ENCODE peak calls at places on chromosomes 7 and 10, in seven cellular contexts. H is thoracic aorta; Q is ascending aorta; G is lower lobe of right lung; B is brain microvascular endothelial cell; O is heart left ventricle; R is CD4-positive, CD25-positive, alpha-beta regulatory T cell. E is an unnamed sample.

GRCh38 chr10:113891476-113891875 is 37.0 kb downstream of the NHLRC2 start:
- DNase-seq in H (no peak), Q (no peak), G (no peak), B (no peak), O (peak; percentile 13), R (no peak), E (no peak)

GRCh38 chr10:105042906-105043552 is 401.9 kb downstream of the SORCS3 start:
- DNase-seq in H (no peak), Q (no peak), G (no peak), B (no peak), O (no peak), R (no peak), E (no peak)

GRCh38 chr10:77823811-77824542 is 102.6 kb downstream of the DLG5 start:
- DNase-seq in H (no peak), Q (no peak), G (peak; percentile 23), B (no peak), O (no peak), R (no peak), E (no peak)

GRCh38 chr10:84825330-84825729 is 496.9 kb downstream of the CCSER2 start:
- DNase-seq in H (no peak), Q (no peak), G (no peak), B (peak; percentile 84), O (peak; percentile 34), R (no peak), E (no peak)

GRCh38 chr7:123433665-123434064 is 100.7 kb downstream of the IQUB start:
- DNase-seq in H (no peak), Q (no peak), G (no peak), B (no peak), O (no peak), R (no peak), E (no peak)

GRCh38 chr7:111676811-111677210 is 114.5 kb upstream of the IMMP2L start:
- DNase-seq in H (no peak), Q (no peak), G (no peak), B (no peak), O (no peak), R (no peak), E (no peak)

GRCh38 chr7:23938937-23939552 is 229.0 kb downstream of the STK31 start:
- DNase-seq in H (no peak), Q (no peak), G (no peak), B (peak; percentile 27), O (no peak), R (no peak), E (no peak)

GRCh38 chr10:100362570-100363496 is 15.8 kb downstream of the SCD start:
- DNase-seq in H (no peak), Q (no peak), G (no peak), B (no peak), O (no peak), R (no peak), E (no peak)

GRCh38 chr10:131620904-131621303 is 279.9 kb upstream of the PPP2R2D start:
- DNase-seq in H (no peak), Q (no peak), G (no peak), B (no peak), O (no peak), R (no peak), E (no peak)

GRCh38 chr7:53596230-53596629 is 560.8 kb downstream of the POM121L12 start:
- DNase-seq in H (no peak), Q (no peak), G (no peak), B (no peak), O (no peak), R (no peak), E (no peak)

GRCh38 chr10:35613597-35614226 is 8.6 kb downstream of the GJD4 start:
- DNase-seq in H (no peak), Q (no peak), G (no peak), B (peak; percentile 28), O (no peak), R (no peak), E (no peak)

GRCh38 chr7:17593854-17594419 is 295.5 kb downstream of the AHR start:
- DNase-seq in H (no peak), Q (no peak), G (no peak), B (no peak), O (no peak), R (no peak), E (no peak)

GRCh38 chr10:13990392-13990805 is 340.3 kb downstream of the FRMD4A start:
- DNase-seq in H (no peak), Q (no peak), G (no peak), B (no peak), O (peak; percentile 66), R (no peak), E (no peak)

GRCh38 chr7:192035-192649 is at the start of gene FAM20C:
- DNase-seq in H (no peak), Q (peak; percentile 25), G (peak; percentile 91), B (peak; percentile 61), O (peak; percentile 88), R (peak; percentile 17), E (peak; percentile 9)

GRCh38 chr10:118760265-118760664 is 5.5 kb upstream of the CACUL1 start:
- DNase-seq in H (no peak), Q (no peak), G (no peak), B (no peak), O (no peak), R (no peak), E (no peak)

GRCh38 chr7:155466814-155467675 is 9.1 kb downstream of the EN2 start:
- DNase-seq in H (no peak), Q (no peak), G (no peak), B (no peak), O (no peak), R (no peak), E (no peak)

GRCh38 chr7:33716581-33717477 is 188.5 kb upstream of the BMPER start:
- DNase-seq in H (no peak), Q (no peak), G (no peak), B (peak; percentile 41), O (no peak), R (no peak), E (no peak)

GRCh38 chr10:123017421-123018165 is 8.8 kb downstream of the ACADSB start:
- DNase-seq in H (no peak), Q (no peak), G (no peak), B (no peak), O (no peak), R (no peak), E (no peak)

GRCh38 chr10:59857921-59858320 is 48.4 kb downstream of the CCDC6 start:
- DNase-seq in H (no peak), Q (no peak), G (no peak), B (no peak), O (no peak), R (no peak), E (no peak)

GRCh38 chr10:47397256-47397655 is 13.2 kb upstream of the ZNF488 start:
- DNase-seq in H (no peak), Q (no peak), G (no peak), B (no peak), O (no peak), R (no peak), E (no peak)

GRCh38 chr10:47400251-47400650 is 16.2 kb upstream of the ZNF488 start:
- DNase-seq in H (no peak), Q (no peak), G (no peak), B (no peak), O (no peak), R (no peak), E (no peak)

GRCh38 chr10:47401210-47401609 is 17.1 kb upstream of the ZNF488 start:
- DNase-seq in H (no peak), Q (no peak), G (no peak), B (no peak), O (no peak), R (no peak), E (no peak)

GRCh38 chr10:47400786-47401185 is 16.7 kb upstream of the ZNF488 start:
- DNase-seq in H (no peak), Q (no peak), G (no peak), B (no peak), O (no peak), R (no peak), E (no peak)

GRCh38 chr10:47396311-47396717 is 12.2 kb upstream of the ZNF488 start:
- DNase-seq in H (no peak), Q (no peak), G (no peak), B (no peak), O (no peak), R (no peak), E (no peak)
- H3K27ac ChIP-seq in H (no peak overlapping the region), Q (no peak overlapping the region), G (no peak overlapping the region), B (no peak overlapping the region), O (no peak overlapping the region), R (no peak overlapping the region), E (no peak overlapping the region)

GRCh38 chr7:20219446-20220292 is 2.5 kb upstream of the MACC1 start:
- DNase-seq in H (peak; percentile 16), Q (peak; percentile 60), G (peak; percentile 81), B (peak; percentile 98), O (peak; percentile 74), R (no peak), E (no peak)
- H3K27ac ChIP-seq in H (peak overlapping the region; percentile 58), Q (peak overlapping the region; percentile 53), G (peak overlapping the region; percentile 79), B (peak overlapping the region; percentile 94), O (peak overlapping the region; percentile 71), R (no peak overlapping the region), E (no peak overlapping the region)

GRCh38 chr7:129188372-129188891 is at the start of gene SMO:
- DNase-seq in H (no peak), Q (no peak), G (no peak), B (no peak), O (peak; percentile 49), R (no peak), E (no peak)
- H3K27ac ChIP-seq in H (no peak within 1 kb of the TSS), Q (no peak within 1 kb of the TSS), G (no peak within 1 kb of the TSS), B (no peak within 1 kb of the TSS), O (peak within 1 kb of the TSS; percentile 67), R (no peak within 1 kb of the TSS), E (no peak within 1 kb of the TSS)

GRCh38 chr7:83547526-83547925 is 101.4 kb downstream of the SEMA3E start:
- DNase-seq in H (no peak), Q (no peak), G (no peak), B (peak; percentile 46), O (no peak), R (no peak), E (no peak)
- H3K27ac ChIP-seq in H (no peak overlapping the region), Q (no peak overlapping the region), G (no peak overlapping the region), B (no peak overlapping the region), O (no peak overlapping the region), R (no peak overlapping the region), E (no peak overlapping the region)

GRCh38 chr10:6014241-6014761 is 37.0 kb upstream of the IL15RA start:
- DNase-seq in H (peak; percentile 21), Q (no peak), G (no peak), B (peak; percentile 35), O (peak; percentile 44), R (peak; percentile 78), E (peak; percentile 54)

GRCh38 chr10:6011558-6011957 is 34.2 kb upstream of the IL15RA start:
- DNase-seq in H (no peak), Q (no peak), G (no peak), B (no peak), O (no peak), R (no peak), E (no peak)

GRCh38 chr10:6010569-6010968 is 33.2 kb upstream of the IL15RA start:
- DNase-seq in H (no peak), Q (no peak), G (no peak), B (no peak), O (no peak), R (no peak), E (no peak)

GRCh38 chr10:6012506-6012905 is 35.2 kb upstream of the IL15RA start:
- DNase-seq in H (no peak), Q (no peak), G (no peak), B (no peak), O (no peak), R (no peak), E (no peak)

GRCh38 chr10:6013413-6014192 is 36.3 kb upstream of the IL15RA start:
- DNase-seq in H (no peak), Q (no peak), G (no peak), B (no peak), O (no peak), R (no peak), E (no peak)
- H3K27ac ChIP-seq in H (no peak overlapping the region), Q (no peak overlapping the region), G (peak overlapping the region; percentile 14), B (no peak overlapping the region), O (no peak overlapping the region), R (peak overlapping the region; percentile 80), E (peak overlapping the region; percentile 68)